ENCODE peak calls at places on chromosomes 16 and 17, in four cellular contexts. H is K562, D is GM12891, A is GM12878. W is an unnamed sample.
A peak's percentile ranks its signal among the peaks of the same experiment; 100 is the strongest.

GRCh38 chr17:57246257-57246656 is 10.1 kb upstream of the MSI2 start:
- DNase-seq in H (no peak), D (no peak), A (no peak), W (no peak)

GRCh38 chr17:2050246-2050866 is 4.5 kb upstream of the HIC1 start:
- DNase-seq in H (peak; percentile 85), D (no peak), A (no peak), W (no peak)

GRCh38 chr17:35747540-35748017 is 5.5 kb downstream of the GAS2L2 start:
- DNase-seq in H (peak; percentile 87), D (peak; percentile 81), A (peak; percentile 17), W (peak; percentile 65)

GRCh38 chr17:7016406-7016805 is 4.0 kb downstream of the RNASEK start:
- DNase-seq in H (peak; percentile 31), D (no peak), A (no peak), W (no peak)

GRCh38 chr17:47204722-47205418 is 4.3 kb upstream of the MYL4 start:
- DNase-seq in H (peak; percentile 61), D (no peak), A (peak; percentile 77), W (no peak)

GRCh38 chr17:7484067-7484963 is at the start of gene POLR2A:
- DNase-seq in H (peak; percentile 97), D (peak; percentile 97), A (peak; percentile 95), W (peak; percentile 85)

GRCh38 chr17:81422776-81423697 is 27.8 kb downstream of the BAHCC1 start:
- DNase-seq in H (peak; percentile 27), D (no peak), A (no peak), W (no peak)

GRCh38 chr16:1345651-1346421 is 5.8 kb downstream of the TSR3 start:
- DNase-seq in H (no peak), D (no peak), A (no peak), W (no peak)

GRCh38 chr17:68378202-68379149 is 78.8 kb downstream of the WIPI1 start:
- DNase-seq in H (no peak), D (no peak), A (no peak), W (peak; percentile 72)

GRCh38 chr16:67181346-67181745 is 2.4 kb downstream of the MATCAP1 start:
- DNase-seq in H (no peak), D (no peak), A (no peak), W (no peak)

GRCh38 chr17:49573510-49574282 is 2.0 kb upstream of the NXPH3 start:
- DNase-seq in H (no peak), D (no peak), A (no peak), W (peak; percentile 45)

GRCh38 chr16:81823111-81823510 is 44.0 kb downstream of the PLCG2 start:
- DNase-seq in H (no peak), D (no peak), A (no peak), W (peak; percentile 76)

GRCh38 chr17:11885051-11885450 is 112.2 kb downstream of the ZNF18 start:
- DNase-seq in H (no peak), D (no peak), A (no peak), W (no peak)

GRCh38 chr17:602436-602835 is 112.2 kb downstream of the VPS53 start:
- DNase-seq in H (peak; percentile 35), D (no peak), A (no peak), W (no peak)

GRCh38 chr16:56824335-56824734 is 40.7 kb upstream of the SLC12A3 start:
- DNase-seq in H (no peak), D (no peak), A (no peak), W (no peak)

GRCh38 chr16:19227643-19228042 is 57.9 kb upstream of the CLEC19A start:
- DNase-seq in H (no peak), D (no peak), A (no peak), W (no peak)

GRCh38 chr16:69727916-69728270 is 1.5 kb upstream of the NQO1 start:
- DNase-seq in H (peak; percentile 67), D (no peak), A (no peak), W (no peak)

GRCh38 chr16:81216114-81216513 is 22.4 kb upstream of the BCO1 start:
- DNase-seq in H (no peak), D (no peak), A (no peak), W (no peak)

GRCh38 chr16:2857451-2858244 is at the start of gene PRSS22:
- DNase-seq in H (no peak), D (no peak), A (no peak), W (no peak)

GRCh38 chr16:26816885-26817571 is 249.7 kb upstream of the C16orf82 start:
- DNase-seq in H (peak; percentile 66), D (no peak), A (no peak), W (no peak)

GRCh38 chr16:83187404-83187803 is 560.6 kb downstream of the CDH13 start:
- DNase-seq in H (no peak), D (no peak), A (no peak), W (no peak)

GRCh38 chr17:21452377-21453143 is 76.4 kb downstream of the KCNJ12 start:
- DNase-seq in H (peak; percentile 29), D (no peak), A (no peak), W (peak; percentile 84)

GRCh38 chr16:68272501-68273209 is 8.3 kb downstream of the SLC7A6 start:
- DNase-seq in H (no peak), D (no peak), A (no peak), W (no peak)

GRCh38 chr16:65975049-65975708 is 391.3 kb upstream of the CDH5 start:
- DNase-seq in H (peak; percentile 60), D (no peak), A (no peak), W (no peak)

GRCh38 chr17:50274142-50274944 is at the start of gene TMEM92:
- DNase-seq in H (peak; percentile 77), D (no peak), A (no peak), W (peak; percentile 43)

GRCh38 chr16:75287708-75288107 is 36.3 kb upstream of the BCAR1 start:
- DNase-seq in H (peak; percentile 61), D (no peak), A (no peak), W (no peak)

GRCh38 chr17:77325826-77326581 is 185.2 kb downstream of the SEC14L1 start:
- DNase-seq in H (no peak), D (no peak), A (no peak), W (no peak)

GRCh38 chr17:43581581-43581980 is 35.4 kb upstream of the ETV4 start:
- DNase-seq in H (no peak), D (no peak), A (no peak), W (no peak)

GRCh38 chr16:56279132-56279531 is 87.8 kb downstream of the GNAO1 start:
- DNase-seq in H (peak; percentile 29), D (no peak), A (no peak), W (no peak)

GRCh38 chr17:37792787-37793186 is 47.9 kb upstream of the HNF1B start:
- DNase-seq in H (no peak), D (no peak), A (no peak), W (no peak)

GRCh38 chr17:38702900-38703741 is 2.0 kb upstream of the MLLT6 start:
- DNase-seq in H (peak; percentile 59), D (no peak), A (no peak), W (no peak)

GRCh38 chr16:23509763-23510153 is 536 bp downstream of the GGA2 start:
- DNase-seq in H (peak; percentile 65), D (no peak), A (no peak), W (no peak)

GRCh38 chr17:78766743-78767294 is 15.3 kb downstream of the CYTH1 start:
- DNase-seq in H (no peak), D (no peak), A (no peak), W (no peak)

GRCh38 chr17:78764871-78765270 is 17.2 kb downstream of the CYTH1 start:
- DNase-seq in H (no peak), D (no peak), A (no peak), W (no peak)

GRCh38 chr17:78766225-78766624 is 15.8 kb downstream of the CYTH1 start:
- DNase-seq in H (no peak), D (no peak), A (no peak), W (no peak)

GRCh38 chr17:78767806-78768205 is 14.3 kb downstream of the CYTH1 start:
- DNase-seq in H (no peak), D (no peak), A (no peak), W (no peak)

DNA sequence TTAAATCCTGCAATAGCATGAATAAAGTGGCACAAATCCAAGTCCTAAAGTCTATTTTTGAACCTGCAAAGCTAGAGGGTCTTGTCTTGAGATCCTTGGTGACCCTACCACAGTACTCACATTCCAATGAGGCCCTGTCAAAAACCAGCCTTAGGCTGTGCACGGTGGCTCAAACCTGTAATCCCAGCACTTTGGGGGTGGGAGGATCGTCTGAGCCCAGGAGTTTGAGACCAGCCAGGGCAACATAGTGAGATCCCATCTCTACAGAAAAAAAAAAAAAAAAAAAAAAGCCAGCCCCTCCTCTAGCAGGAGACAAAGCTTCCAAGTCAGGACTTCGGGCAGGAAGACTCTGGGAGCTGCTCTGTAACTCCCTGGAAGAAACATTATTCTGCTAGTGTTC is 16.3 kb downstream of the CYTH1 start:
- DNase-seq in H (no peak), D (no peak), A (no peak), W (no peak)
- TF ChIP-seq SPI1 in H (no peak), D (no peak), A (no peak), W (no peak)

GRCh38 chr16:13906426-13907089 is 13.4 kb upstream of the ERCC4 start:
- DNase-seq in H (no peak), D (no peak), A (no peak), W (peak; percentile 35)
- TF ChIP-seq SPI1 in H (peak; percentile 39), D (peak; percentile 67), A (peak; percentile 52), W (no peak)

GRCh38 chr16:86772671-86773338 is 194.5 kb downstream of the FOXL1 start:
- DNase-seq in H (no peak), D (no peak), A (no peak), W (no peak)

GRCh38 chr16:86773339-86773715 is 195.0 kb downstream of the FOXL1 start:
- DNase-seq in H (no peak), D (no peak), A (no peak), W (no peak)

GRCh38 chr16:86774931-86775330 is 196.6 kb downstream of the FOXL1 start:
- DNase-seq in H (no peak), D (no peak), A (no peak), W (no peak)

GRCh38 chr16:86771506-86772230 is 193.3 kb downstream of the FOXL1 start:
- DNase-seq in H (no peak), D (no peak), A (no peak), W (no peak)

DNA sequence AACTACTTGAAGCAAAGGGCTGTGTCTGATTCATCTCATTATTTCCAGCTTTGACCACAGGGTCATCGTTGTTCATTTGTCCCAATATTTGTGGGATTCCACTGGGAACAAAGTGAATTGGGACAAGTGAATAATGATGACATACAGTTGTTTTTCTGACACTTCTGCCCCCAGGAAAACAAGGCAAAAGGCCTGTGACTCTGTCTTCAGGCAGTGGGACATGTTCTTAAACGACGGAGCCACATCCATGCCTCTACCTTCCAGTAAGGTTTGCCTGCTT is 193.8 kb downstream of the FOXL1 start:
- DNase-seq in H (no peak), D (no peak), A (no peak), W (no peak)
- TF ChIP-seq SPI1 in H (no peak), D (no peak), A (no peak), W (no peak)

DNA sequence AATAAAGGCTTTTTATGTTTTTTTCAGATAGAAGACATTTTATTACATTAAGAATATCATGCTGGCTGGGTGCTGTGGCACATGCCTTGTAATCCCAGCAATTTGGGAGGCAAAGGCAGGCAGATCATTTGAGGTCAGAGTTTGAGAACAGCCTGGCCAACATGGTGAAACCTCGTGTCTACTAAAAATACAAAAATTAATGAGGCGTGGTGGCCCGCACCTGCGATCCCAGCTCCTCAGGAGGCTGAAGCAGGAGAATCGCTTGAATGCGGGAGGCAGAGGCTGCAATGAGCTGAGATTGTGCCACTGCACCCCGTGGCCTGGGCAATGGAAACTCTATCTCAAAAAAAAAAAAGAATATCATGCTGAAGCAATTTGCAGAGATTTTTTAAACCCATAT is 29.1 kb upstream of the HAPSTR1 start:
- DNase-seq in H (no peak), D (no peak), A (no peak), W (no peak)
- TF ChIP-seq SPI1 in H (no peak), D (no peak), A (no peak), W (no peak)

GRCh38 chr16:287298-287811 is 4.4 kb downstream of the PDIA2 start:
- DNase-seq in H (no peak), D (no peak), A (no peak), W (no peak)
- TF ChIP-seq SPI1 in H (no peak), D (no peak), A (no peak), W (no peak)